ENCODE peak calls at places on chromosomes 13 and 19, in nine cellular contexts. Y is suprapubic skin, V is K562, I is breast epithelium, U is prostate gland, K is stomach, D is sigmoid colon, Q is endothelial cell of umbilical vein, T is spleen. F is an unnamed sample.

GRCh38 chr19:12985049-12985776 is 10.1 kb upstream of the NFIX start:
- DNase-seq in Y (peak; percentile 93), V (peak; percentile 82), I (peak; percentile 80), U (no peak), K (peak; percentile 82), D (peak; percentile 82), Q (no peak), T (no peak), F (no peak)

GRCh38 chr13:97339019-97339988 is 94.7 kb upstream of the RAP2A start:
- DNase-seq in Y (no peak), V (no peak), I (no peak), U (no peak), K (peak; percentile 29), D (peak; percentile 91), Q (no peak), T (no peak), F (no peak)

GRCh38 chr13:113126265-113127150 is 3.9 kb downstream of the F10 start:
- DNase-seq in Y (peak; percentile 65), V (no peak), I (no peak), U (no peak), K (no peak), D (no peak), Q (no peak), T (peak; percentile 56), F (no peak)

GRCh38 chr13:48231948-48232347 is 1.1 kb upstream of the ITM2B start:
- DNase-seq in Y (no peak), V (peak; percentile 11), I (no peak), U (no peak), K (no peak), D (no peak), Q (no peak), T (no peak), F (no peak)

GRCh38 chr19:42242071-42242511 is 311 bp downstream of the GSK3A start:
- DNase-seq in Y (no peak), V (no peak), I (no peak), U (no peak), K (no peak), D (no peak), Q (no peak), T (no peak), F (no peak)

GRCh38 chr13:77305276-77305675 is 21.6 kb downstream of the MYCBP2 start:
- DNase-seq in Y (no peak), V (no peak), I (no peak), U (no peak), K (no peak), D (no peak), Q (peak; percentile 87), T (no peak), F (no peak)

GRCh38 chr13:72255908-72256307 is 388.9 kb upstream of the DACH1 start:
- DNase-seq in Y (no peak), V (no peak), I (no peak), U (peak; percentile 12), K (no peak), D (no peak), Q (peak; percentile 58), T (no peak), F (no peak)

GRCh38 chr19:567296-567900 is 5.0 kb upstream of the BSG start:
- DNase-seq in Y (no peak), V (no peak), I (no peak), U (no peak), K (no peak), D (peak; percentile 56), Q (no peak), T (no peak), F (no peak)

GRCh38 chr13:29847501-29847983 is 2.9 kb downstream of the UBL3 start:
- DNase-seq in Y (no peak), V (no peak), I (no peak), U (peak; percentile 32), K (no peak), D (no peak), Q (peak; percentile 65), T (no peak), F (no peak)

GRCh38 chr13:29845440-29846056 is 4.9 kb downstream of the UBL3 start:
- DNase-seq in Y (no peak), V (no peak), I (no peak), U (no peak), K (no peak), D (no peak), Q (peak; percentile 44), T (no peak), F (no peak)

GRCh38 chr13:29849071-29849541 is 1.3 kb downstream of the UBL3 start:
- DNase-seq in Y (no peak), V (no peak), I (no peak), U (peak; percentile 21), K (no peak), D (no peak), Q (peak; percentile 52), T (peak; percentile 78), F (no peak)

GRCh38 chr13:29844441-29844840 is 6.0 kb downstream of the UBL3 start:
- DNase-seq in Y (no peak), V (no peak), I (no peak), U (no peak), K (no peak), D (no peak), Q (no peak), T (no peak), F (no peak)

DNA sequence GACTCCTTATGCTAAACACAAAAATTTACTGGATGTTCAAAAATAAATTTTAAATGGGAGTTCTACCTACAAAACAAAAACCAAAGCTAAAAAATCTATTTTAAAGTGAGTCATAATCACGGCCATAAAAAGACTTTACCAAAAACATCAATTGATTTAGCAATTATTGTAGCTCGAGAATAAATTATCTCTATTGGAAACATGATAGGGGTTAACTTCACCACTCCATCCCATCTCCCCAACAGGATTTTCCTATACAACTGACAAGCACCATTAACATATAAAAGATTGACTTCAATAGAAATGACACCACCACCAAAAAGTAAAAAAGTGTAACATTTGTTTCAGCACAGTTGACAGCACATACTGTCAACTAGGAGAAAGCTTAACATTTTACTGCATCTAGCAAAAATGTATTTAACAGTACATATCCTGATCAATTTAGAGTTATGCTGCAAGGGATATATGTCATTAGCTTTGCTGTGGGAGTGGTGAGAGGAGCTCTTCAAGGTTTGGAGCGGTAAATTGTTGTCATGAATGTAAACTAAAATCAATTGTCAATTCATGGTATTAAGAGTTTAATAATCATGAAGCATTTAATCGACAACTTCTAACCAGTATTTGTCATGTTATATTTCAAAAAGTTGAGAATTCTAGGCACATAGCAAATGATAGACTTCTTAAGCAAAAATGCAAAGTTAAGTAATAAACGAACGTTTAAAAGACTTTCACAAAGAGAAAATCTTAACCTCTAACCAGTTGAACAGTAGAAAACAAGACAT is 3.8 kb downstream of the UBL3 start:
- DNase-seq in Y (no peak), V (no peak), I (no peak), U (no peak), K (no peak), D (no peak), Q (no peak), T (no peak), F (no peak)
- H3K4me3 ChIP-seq in Y (peak overlapping the region; percentile 84), V (no peak overlapping the region), I (peak overlapping the region; percentile 95), U (no peak overlapping the region), K (peak overlapping the region; percentile 85), D (peak overlapping the region; percentile 88), Q (peak overlapping the region; percentile 20), T (peak overlapping the region; percentile 94), F (peak overlapping the region; percentile 78)

GRCh38 chr13:101397742-101398141 is 18.6 kb downstream of the NALCN start:
- DNase-seq in Y (no peak), V (no peak), I (no peak), U (no peak), K (no peak), D (no peak), Q (peak; percentile 59), T (no peak), F (no peak)

GRCh38 chr13:101398920-101399319 is 17.4 kb downstream of the NALCN start:
- DNase-seq in Y (no peak), V (no peak), I (no peak), U (no peak), K (no peak), D (no peak), Q (peak; percentile 26), T (no peak), F (no peak)

GRCh38 chr13:101401196-101401595 is 15.1 kb downstream of the NALCN start:
- DNase-seq in Y (no peak), V (no peak), I (no peak), U (no peak), K (no peak), D (no peak), Q (no peak), T (no peak), F (no peak)

GRCh38 chr13:101398191-101398590 is 18.1 kb downstream of the NALCN start:
- DNase-seq in Y (no peak), V (no peak), I (no peak), U (no peak), K (no peak), D (no peak), Q (no peak), T (no peak), F (no peak)

DNA sequence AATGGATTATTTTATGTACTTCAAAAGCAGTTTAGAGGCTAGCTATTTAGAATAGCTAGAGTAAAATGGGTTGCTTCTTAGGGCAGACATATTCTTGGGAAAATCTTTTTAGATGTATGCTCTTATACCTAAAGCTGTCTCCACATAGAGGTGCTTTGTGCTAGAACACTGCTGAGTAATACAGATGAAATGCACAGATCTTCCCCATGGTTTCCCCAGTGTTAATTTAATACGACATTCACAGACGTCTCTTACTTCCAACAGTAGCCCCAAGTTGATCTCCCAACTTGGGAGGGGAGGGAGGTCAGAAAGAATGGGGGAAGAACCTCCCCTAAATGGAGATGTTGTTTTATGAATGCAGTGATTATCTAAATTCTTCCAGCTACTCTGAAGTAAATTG is 16.9 kb downstream of the NALCN start:
- DNase-seq in Y (no peak), V (no peak), I (no peak), U (no peak), K (no peak), D (no peak), Q (no peak), T (no peak), F (no peak)
- TF ChIP-seq POLR2AphosphoS5 in Y (no peak), V (no peak), I (no peak), U (no peak), K (no peak), D (no peak), Q (no peak), T (no peak), F (no peak)

DNA sequence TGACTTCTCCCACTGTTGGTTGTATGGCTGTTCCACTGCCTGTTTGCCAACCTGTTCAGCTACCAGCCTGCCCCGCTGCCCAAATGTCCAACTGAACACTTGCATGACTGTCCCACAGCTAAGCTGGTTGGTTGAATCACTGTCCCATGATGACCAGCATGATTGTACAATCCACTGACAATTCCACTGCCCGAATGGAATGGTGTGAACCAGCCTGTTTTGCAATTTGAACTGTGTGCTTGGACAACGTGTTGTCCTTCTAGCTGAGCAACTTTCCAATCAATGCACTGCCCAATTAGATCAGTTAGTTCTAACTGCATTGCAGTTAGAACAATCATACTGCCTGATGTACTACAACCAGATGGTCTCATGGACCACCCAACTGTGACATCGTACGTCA is 8.7 kb downstream of the ADAMTS10 start:
- DNase-seq in Y (no peak), V (no peak), I (no peak), U (no peak), K (no peak), D (no peak), Q (no peak), T (no peak), F (no peak)
- TF ChIP-seq POLR2A in Y (no peak), V (no peak), I (no peak), U (no peak), K (no peak), D (no peak), Q (no peak), T (no peak), F (no peak)

GRCh38 chr19:4089946-4090345 is 23.2 kb upstream of the ZBTB7A start:
- DNase-seq in Y (no peak), V (no peak), I (no peak), U (no peak), K (no peak), D (no peak), Q (no peak), T (no peak), F (no peak)

GRCh38 chr19:4089400-4089908 is 22.8 kb upstream of the ZBTB7A start:
- DNase-seq in Y (no peak), V (no peak), I (no peak), U (no peak), K (no peak), D (no peak), Q (no peak), T (peak; percentile 91), F (no peak)

GRCh38 chr19:4086336-4086953 is 19.7 kb upstream of the ZBTB7A start:
- DNase-seq in Y (no peak), V (no peak), I (no peak), U (no peak), K (peak; percentile 42), D (no peak), Q (no peak), T (peak; percentile 68), F (no peak)

GRCh38 chr19:4088975-4089374 is 22.3 kb upstream of the ZBTB7A start:
- DNase-seq in Y (no peak), V (peak; percentile 53), I (no peak), U (no peak), K (no peak), D (no peak), Q (no peak), T (no peak), F (no peak)

GRCh38 chr19:4088065-4088679 is 21.5 kb upstream of the ZBTB7A start:
- DNase-seq in Y (no peak), V (no peak), I (no peak), U (no peak), K (no peak), D (no peak), Q (no peak), T (peak; percentile 79), F (no peak)
- H3K4me3 ChIP-seq in Y (no peak overlapping the region), V (no peak overlapping the region), I (no peak overlapping the region), U (no peak overlapping the region), K (no peak overlapping the region), D (no peak overlapping the region), Q (no peak overlapping the region), T (no peak overlapping the region), F (no peak overlapping the region)

F was measured in vagina.